ENCODE peak calls at places on chromosomes 1 and 21, in seven cellular contexts. P is EL, E is GM23248, H is psoas muscle, V is NCI-H1092, U is adrenal gland, S is epithelial cell of proximal tubule. Q is an unnamed sample.

GRCh38 chr1:162028726-162029125 is 5.1 kb upstream of the OLFML2B start:
- DNase-seq in U (peak), S (no peak), E (no peak), H (no peak), P (no peak), V (no peak), Q (no peak)

GRCh38 chr1:90761156-90761555 is 44.1 kb upstream of the BARHL2 start:
- DNase-seq in E (no peak), V (no peak), S (no peak), P (no peak), H (no peak), U (no peak), Q (no peak)

GRCh38 chr1:17338706-17339493 is 30.9 kb downstream of the PADI4 start:
- DNase-seq in P (no peak), H (no peak), V (no peak), S (no peak), U (no peak), E (no peak), Q (no peak)

GRCh38 chr1:116572771-116573170 is 1.9 kb upstream of the CD58 start:
- DNase-seq in P (no peak), S (no peak), U (no peak), E (no peak), V (no peak), H (no peak), Q (no peak)

GRCh38 chr1:211132681-211133392 is 1.1 kb downstream of the KCNH1 start:
- DNase-seq in U (no peak), P (no peak), E (no peak), S (no peak), H (no peak), V (no peak), Q (no peak)

GRCh38 chr1:23751815-23752200 is 8.5 kb downstream of the ELOA start:
- DNase-seq in U (peak), H (no peak), V (no peak), S (no peak), E (no peak), P (no peak), Q (no peak)

GRCh38 chr1:99808391-99809115 is 41.6 kb upstream of the AGL start:
- DNase-seq in E (peak), H (no peak), U (peak), S (peak), V (peak), P (peak), Q (peak)

GRCh38 chr21:44982558-44983244 is 42.9 kb downstream of the SLX9 start:
- DNase-seq in P (peak), S (no peak), E (no peak), V (peak), U (peak), H (peak), Q (no peak)

GRCh38 chr1:21659099-21659923 is 9.8 kb downstream of the RAP1GAP start:
- DNase-seq in E (peak), S (no peak), P (peak), H (peak), V (peak), U (peak), Q (no peak)

GRCh38 chr21:34617753-34618339 is 2.9 kb upstream of the RCAN1 start:
- DNase-seq in V (no peak), S (no peak), H (no peak), U (peak), P (no peak), E (no peak), Q (no peak)

GRCh38 chr1:21814241-21814918 is 2.3 kb downstream of the LDLRAD2 start:
- DNase-seq in S (no peak), P (no peak), H (no peak), U (peak), V (no peak), E (no peak), Q (no peak)

GRCh38 chr21:36015096-36015495 is 45.2 kb downstream of the SETD4 start:
- DNase-seq in E (peak), S (no peak), P (no peak), U (no peak), H (no peak), V (no peak), Q (no peak)

GRCh38 chr1:210448293-210448892 is 119.7 kb downstream of the HHAT start:
- DNase-seq in P (peak), U (peak), E (peak), V (peak), S (no peak), H (no peak), Q (peak)

GRCh38 chr1:173758980-173759379 is 44.2 kb downstream of the KLHL20 start:
- DNase-seq in S (no peak), H (no peak), V (no peak), U (no peak), E (no peak), P (no peak), Q (no peak)

Q was measured in DMS 273 treated with DMSO at 0.1 percent for 48 hours.